ENCODE peak calls at places on chromosomes 12 and 14, in seven cellular contexts. J is fibroblast of lung; B is astrocyte; P is mammary epithelial cell; H is endothelial cell of umbilical vein; O is CD8-positive, alpha-beta T cell; V is endodermal cell. G is an unnamed sample.

GRCh38 chr12:28235985-28236384 is 45.7 kb downstream of the CCDC91 start:
- DNase-seq in J (no peak), B (no peak), P (no peak), H (no peak), O (no peak), V (no peak), G (no peak)

GRCh38 chr12:109533487-109533740 is 39.9 kb downstream of the MMAB start:
- DNase-seq in J (no peak), B (no peak), P (no peak), H (no peak), O (no peak), V (no peak), G (no peak)

GRCh38 chr12:111093428-111094142 is 173.2 kb upstream of the MYL2 start:
- DNase-seq in J (no peak), B (no peak), P (no peak), H (no peak), O (no peak), V (no peak), G (no peak)

GRCh38 chr14:103204852-103205540 is 81.7 kb downstream of the TNFAIP2 start:
- DNase-seq in J (peak; percentile 31), B (peak; percentile 36), P (peak; percentile 4), H (no peak), O (no peak), V (no peak), G (no peak)

GRCh38 chr14:73833024-73833423 is 18.6 kb upstream of the PTGR2 start:
- DNase-seq in J (peak; percentile 56), B (peak; percentile 94), P (no peak), H (no peak), O (no peak), V (no peak), G (peak; percentile 86)

GRCh38 chr14:104593710-104594121 is 10.9 kb downstream of the TMEM179 start:
- DNase-seq in J (no peak), B (no peak), P (no peak), H (no peak), O (no peak), V (no peak), G (no peak)

GRCh38 chr12:78963439-78964222 is 99.1 kb downstream of the SYT1 start:
- DNase-seq in J (peak; percentile 38), B (peak; percentile 61), P (peak; percentile 81), H (no peak), O (no peak), V (no peak), G (no peak)

GRCh38 chr14:104806625-104807465 is 5.9 kb downstream of the ZBTB42 start:
- DNase-seq in J (no peak), B (no peak), P (no peak), H (no peak), O (no peak), V (no peak), G (no peak)

GRCh38 chr14:20742132-20742531 is 3.6 kb upstream of the EDDM3A start:
- DNase-seq in J (no peak), B (no peak), P (no peak), H (no peak), O (no peak), V (no peak), G (no peak)

GRCh38 chr14:68937790-68938514 is 41.1 kb downstream of the ACTN1 start:
- DNase-seq in J (peak; percentile 35), B (no peak), P (peak; percentile 59), H (peak; percentile 72), O (no peak), V (peak; percentile 84), G (no peak)

GRCh38 chr12:104357431-104357952 is 54.0 kb downstream of the EID3 start:
- DNase-seq in J (peak; percentile 63), B (peak; percentile 36), P (no peak), H (peak; percentile 52), O (no peak), V (peak; percentile 64), G (no peak)

GRCh38 chr14:30210630-30211029 is 283.0 kb upstream of the PRKD1 start:
- DNase-seq in J (peak; percentile 30), B (peak; percentile 41), P (peak; percentile 39), H (no peak), O (no peak), V (no peak), G (no peak)

GRCh38 chr12:27868165-27868564 is 88.1 kb upstream of the MANSC4 start:
- DNase-seq in J (peak; percentile 92), B (peak; percentile 94), P (peak; percentile 47), H (no peak), O (no peak), V (no peak), G (no peak)

GRCh38 chr14:105861985-105862465 is 335.6 kb downstream of the TMEM121 start:
- DNase-seq in J (no peak), B (no peak), P (no peak), H (no peak), O (no peak), V (peak; percentile 3), G (no peak)

GRCh38 chr12:102026728-102027127 is 35.1 kb downstream of the WASHC3 start:
- DNase-seq in J (no peak), B (no peak), P (no peak), H (no peak), O (no peak), V (peak; percentile 53), G (no peak)

GRCh38 chr12:29581641-29582040 is 84.2 kb upstream of the OVCH1 start:
- DNase-seq in J (peak; percentile 66), B (peak; percentile 92), P (no peak), H (peak; percentile 74), O (no peak), V (no peak), G (no peak)

GRCh38 chr14:39491134-39491541 is 58.9 kb upstream of the FBXO33 start:
- DNase-seq in J (peak; percentile 53), B (peak; percentile 18), P (no peak), H (peak; percentile 24), O (no peak), V (no peak), G (no peak)

GRCh38 chr12:127588224-127588623 is 678.7 kb upstream of the TMEM132C start:
- DNase-seq in J (peak; percentile 76), B (peak; percentile 98), P (peak; percentile 1), H (no peak), O (no peak), V (no peak), G (peak; percentile 16)

GRCh38 chr12:32399373-32400113 is at the start of gene FGD4:
- DNase-seq in J (peak; percentile 75), B (peak; percentile 70), P (peak; percentile 95), H (peak; percentile 92), O (no peak), V (peak; percentile 99), G (no peak)

GRCh38 chr12:96421014-96421413 is 20.8 kb upstream of the CDK17 start:
- DNase-seq in J (no peak), B (no peak), P (no peak), H (peak; percentile 71), O (no peak), V (no peak), G (no peak)

GRCh38 chr12:27383429-27384260 is 51.0 kb downstream of the BMAL2 start:
- DNase-seq in J (peak; percentile 88), B (peak; percentile 64), P (peak; percentile 83), H (peak; percentile 80), O (peak; percentile 13), V (peak; percentile 97), G (peak; percentile 72)

GRCh38 chr14:22147716-22148115 is 441.3 kb downstream of the DAD1 start:
- DNase-seq in J (no peak), B (no peak), P (no peak), H (no peak), O (no peak), V (no peak), G (no peak)

GRCh38 chr14:83827383-83827782 is 1702.6 kb upstream of the FLRT2 start:
- DNase-seq in J (no peak), B (no peak), P (no peak), H (peak; percentile 4), O (no peak), V (no peak), G (no peak)

GRCh38 chr12:116455540-116456306 is 103.5 kb upstream of the MAP1LC3B2 start:
- DNase-seq in J (peak; percentile 98), B (peak; percentile 88), P (peak; percentile 83), H (peak; percentile 98), O (no peak), V (peak; percentile 65), G (peak; percentile 82)

GRCh38 chr12:112714166-112714565 is 77.4 kb upstream of the RPH3A start:
- DNase-seq in J (no peak), B (no peak), P (peak; percentile 31), H (no peak), O (no peak), V (no peak), G (no peak)

GRCh38 chr12:85564786-85565185 is 271.4 kb downstream of the RASSF9 start:
- DNase-seq in J (no peak), B (no peak), P (no peak), H (no peak), O (no peak), V (no peak), G (no peak)
- TF ChIP-seq CTCF in J (no peak), B (no peak), P (no peak), H (no peak), O (no peak), V (no peak), G (no peak)

GRCh38 chr12:124506145-124506831 is 61.1 kb downstream of the NCOR2 start:
- DNase-seq in J (no peak), B (peak; percentile 70), P (no peak), H (peak; percentile 75), O (no peak), V (peak; percentile 77), G (no peak)
- H3K4me3 ChIP-seq in J (no peak overlapping the region), B (no peak overlapping the region), P (no peak overlapping the region), H (no peak overlapping the region), O (no peak overlapping the region), V (no peak overlapping the region), G (no peak overlapping the region)

GRCh38 chr12:129790930-129791329 is 112.9 kb downstream of the TMEM132D start:
- DNase-seq in J (no peak), B (no peak), P (no peak), H (no peak), O (no peak), V (no peak), G (no peak)
- H3K27me3 ChIP-seq in J (no peaks in the 10 kb centered on the region), B (no peaks in the 10 kb centered on the region), P (no peaks in the 10 kb centered on the region), H (no peaks in the 10 kb centered on the region), O (no peaks in the 10 kb centered on the region), V (no peaks in the 10 kb centered on the region), G (no peaks in the 10 kb centered on the region)

GRCh38 chr12:119645535-119646059 is 22.3 kb upstream of the PRKAB1 start:
- DNase-seq in J (no peak), B (no peak), P (no peak), H (no peak), O (no peak), V (no peak), G (no peak)

GRCh38 chr12:119644930-119645329 is 23.0 kb upstream of the PRKAB1 start:
- DNase-seq in J (no peak), B (no peak), P (no peak), H (no peak), O (no peak), V (no peak), G (no peak)

GRCh38 chr12:119652665-119653064 is 15.3 kb upstream of the PRKAB1 start:
- DNase-seq in J (no peak), B (no peak), P (no peak), H (no peak), O (no peak), V (no peak), G (no peak)

DNA sequence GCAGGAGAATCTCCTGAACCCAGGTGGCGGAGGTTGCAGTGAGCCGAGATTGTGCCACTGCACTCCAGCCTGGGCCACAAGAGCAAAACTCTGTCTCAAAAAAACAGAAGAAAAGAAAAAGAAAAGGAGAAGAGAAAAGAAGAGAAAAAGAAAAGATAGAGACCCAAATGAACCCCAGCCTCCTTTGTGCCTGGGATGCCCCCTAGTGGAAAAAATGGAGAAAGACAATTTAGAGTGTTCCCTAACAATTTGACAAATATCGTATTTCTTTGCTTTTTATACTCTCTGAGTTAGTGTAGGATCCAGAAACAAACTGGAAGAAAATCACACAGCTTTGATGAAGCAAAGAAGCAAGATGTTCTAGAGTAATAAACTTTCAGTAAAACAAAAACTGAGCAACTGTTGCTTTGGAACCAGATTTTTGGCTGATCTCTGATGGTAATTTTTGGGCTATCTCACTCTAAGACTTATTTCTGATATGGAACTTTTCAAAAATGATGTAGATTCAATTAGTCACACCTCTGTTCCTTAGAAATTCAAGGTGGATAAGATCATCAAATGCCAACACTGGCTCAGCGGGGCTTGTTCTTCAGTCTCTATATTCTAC is 18.6 kb upstream of the PRKAB1 start:
- DNase-seq in J (no peak), B (no peak), P (no peak), H (no peak), O (no peak), V (no peak), G (no peak)
- TF ChIP-seq CTCF in J (no peak), B (peak; percentile 53), P (peak; percentile 70), H (peak; percentile 58), O (peak; percentile 72), V (peak; percentile 95), G (peak; percentile 68)